ENCODE peak calls at places on chromosomes 1 and 21, in seven cellular contexts. Q, A, K, V, C, P and Y are unnamed samples.

GRCh38 chr1:34740161-34740875 is 14.5 kb upstream of the GJB5 start:
- DNase-seq in Q (peak), A (peak), K (no peak), V (no peak), C (peak), P (no peak), Y (no peak)

GRCh38 chr21:36422279-36423098 is 37.3 kb downstream of the CHAF1B start:
- DNase-seq in Q (no peak), A (no peak), K (peak), V (peak), C (peak), P (peak), Y (no peak)

GRCh38 chr1:91622586-91622985 is 121.9 kb downstream of the CDC7 start:
- DNase-seq in Q (no peak), A (no peak), K (no peak), V (no peak), C (no peak), P (no peak), Y (peak)

GRCh38 chr1:3548156-3548893 is 63.0 kb downstream of the MEGF6 start:
- DNase-seq in Q (no peak), A (no peak), K (peak), V (peak), C (no peak), P (no peak), Y (no peak)

GRCh38 chr1:27318596-27318995 is 3.4 kb upstream of the TMEM222 start:
- DNase-seq in Q (no peak), A (no peak), K (peak), V (no peak), C (no peak), P (no peak), Y (no peak)

GRCh38 chr1:66493731-66494130 is 40.2 kb upstream of the SGIP1 start:
- DNase-seq in Q (no peak), A (no peak), K (peak), V (no peak), C (no peak), P (no peak), Y (no peak)

GRCh38 chr1:208834346-208835081 is 590.3 kb upstream of the PLXNA2 start:
- DNase-seq in Q (peak), A (no peak), K (peak), V (no peak), C (peak), P (no peak), Y (no peak)

GRCh38 chr1:204445860-204446412 is 34.3 kb upstream of the PPP1R15B start:
- DNase-seq in Q (peak), A (no peak), K (peak), V (no peak), C (no peak), P (peak), Y (no peak)

GRCh38 chr1:109914587-109915240 is 4.1 kb downstream of the CSF1 start:
- DNase-seq in Q (no peak), A (no peak), K (peak), V (no peak), C (no peak), P (no peak), Y (no peak)

GRCh38 chr1:241457421-241457820 is 62.1 kb downstream of the FH start:
- DNase-seq in Q (no peak), A (no peak), K (no peak), V (no peak), C (no peak), P (no peak), Y (no peak)

GRCh38 chr1:100132566-100133477 is at the start of the genes SASS6 and TRMT13:
- DNase-seq in Q (peak), A (peak), K (peak), V (peak), C (peak), P (peak), Y (peak)

GRCh38 chr1:159986093-159986492 is 32.1 kb upstream of the SLAMF9 start:
- DNase-seq in Q (no peak), A (no peak), K (no peak), V (no peak), C (no peak), P (no peak), Y (no peak)

GRCh38 chr21:28822882-28823335 is 169.8 kb downstream of the LTN1 start:
- DNase-seq in Q (no peak), A (no peak), K (peak), V (peak), C (no peak), P (no peak), Y (no peak)

GRCh38 chr1:3546048-3546384 is 65.3 kb downstream of the MEGF6 start:
- DNase-seq in Q (no peak), A (no peak), K (no peak), V (no peak), C (no peak), P (no peak), Y (no peak)

GRCh38 chr1:43835141-43836021 is 98.2 kb upstream of the ARTN start:
- DNase-seq in Q (no peak), A (no peak), K (peak), V (peak), C (peak), P (no peak), Y (peak)

GRCh38 chr1:150259758-150260669 is 2.4 kb downstream of the CA14 start:
- DNase-seq in Q (peak), A (peak), K (peak), V (peak), C (peak), P (no peak), Y (no peak)